ENCODE peak calls at places on chromosomes 1 and 21, in eight cellular contexts. D is ovary, P is NB4, Q is right lobe of liver, A is IMR-90, C is lower leg skin, J is tibial nerve, O is gastrocnemius medialis. T is an unnamed sample.

GRCh38 chr1:240134596-240134995 is 42.9 kb downstream of the FMN2 start:
- DNase-seq in A (peak), C (no peak), P (no peak), J (no peak), O (no peak), D (no peak), Q (no peak), T (no peak)

GRCh38 chr1:150012611-150013010 is 2.1 kb upstream of the OTUD7B start:
- DNase-seq in P (no peak), J (no peak), C (no peak), A (peak), Q (no peak), D (no peak), O (no peak), T (no peak)

GRCh38 chr21:41429305-41429704 is 3.3 kb downstream of the MX1 start:
- DNase-seq in P (no peak), A (no peak), Q (no peak), D (no peak), J (no peak), C (peak), O (no peak), T (no peak)

GRCh38 chr1:91224878-91225277 is 179.8 kb downstream of the HFM1 start:
- DNase-seq in Q (no peak), O (no peak), C (no peak), A (no peak), D (no peak), J (no peak), P (no peak), T (no peak)

GRCh38 chr1:118636004-118636403 is 352.1 kb downstream of the TBX15 start:
- DNase-seq in A (no peak), P (no peak), O (no peak), Q (no peak), J (no peak), D (no peak), C (no peak), T (no peak)

GRCh38 chr1:117661027-117661426 is 55.2 kb downstream of the TENT5C start:
- DNase-seq in Q (no peak), P (no peak), C (no peak), A (no peak), J (no peak), O (no peak), D (no peak), T (no peak)

GRCh38 chr1:33152685-33153432 is 29.0 kb downstream of the TRIM62 start:
- DNase-seq in P (peak), Q (no peak), O (peak), J (peak), A (no peak), C (no peak), D (peak), T (peak)

GRCh38 chr1:116853680-116854191 is 56.0 kb upstream of the PTGFRN start:
- DNase-seq in P (peak), Q (no peak), A (peak), D (no peak), J (no peak), O (no peak), C (no peak), T (no peak)

GRCh38 chr1:159015440-159015909 is 5.8 kb downstream of the IFI16 start:
- DNase-seq in J (peak), D (no peak), P (peak), O (peak), C (peak), A (peak), Q (peak), T (peak)

GRCh38 chr1:155002479-155003226 is at the start of gene ZBTB7B:
- DNase-seq in O (peak), P (peak), Q (peak), A (no peak), J (no peak), D (peak), C (peak), T (peak)

GRCh38 chr1:191368891-191369654 is 789.2 kb upstream of the RGS18 start:
- DNase-seq in P (peak), D (no peak), C (no peak), J (no peak), Q (no peak), O (no peak), A (no peak), T (no peak)

GRCh38 chr1:35629051-35629450 is 12.3 kb downstream of the PSMB2 start:
- DNase-seq in D (no peak), O (no peak), Q (no peak), J (no peak), P (no peak), A (no peak), C (no peak), T (no peak)

GRCh38 chr1:244952280-244952933 is 88.1 kb upstream of the HNRNPU start:
- DNase-seq in O (no peak), C (no peak), Q (no peak), D (no peak), P (peak), A (no peak), J (no peak), T (no peak)

GRCh38 chr1:218171302-218171893 is 113.7 kb upstream of the RRP15 start:
- DNase-seq in Q (no peak), C (no peak), A (peak), D (no peak), O (no peak), P (peak), J (no peak), T (no peak)

GRCh38 chr1:109241344-109241743 is 8.0 kb upstream of the CELSR2 start:
- DNase-seq in O (no peak), Q (no peak), C (no peak), J (no peak), A (no peak), P (no peak), D (no peak), T (peak)

GRCh38 chr1:210922666-210923065 is 211.3 kb downstream of the KCNH1 start:
- DNase-seq in O (no peak), C (no peak), J (no peak), Q (no peak), D (no peak), A (no peak), P (no peak), T (no peak)

GRCh38 chr1:6317101-6317760 is 56.3 kb upstream of the GPR153 start:
- DNase-seq in O (no peak), C (no peak), D (no peak), P (peak), A (peak), Q (no peak), J (no peak), T (no peak)

GRCh38 chr1:221087919-221088318 is 208.7 kb downstream of the HLX start:
- DNase-seq in J (no peak), Q (no peak), A (peak), C (no peak), P (no peak), O (no peak), D (no peak), T (no peak)

GRCh38 chr1:192576190-192577144 is 894 bp downstream of the RGS1 start:
- DNase-seq in D (no peak), A (no peak), P (no peak), C (no peak), O (no peak), J (no peak), Q (no peak), T (no peak)
- H3K4me3 ChIP-seq in D (no peak), A (no peak), P (peak), C (no peak), O (no peak), J (no peak), Q (peak), T (no peak)

DNA sequence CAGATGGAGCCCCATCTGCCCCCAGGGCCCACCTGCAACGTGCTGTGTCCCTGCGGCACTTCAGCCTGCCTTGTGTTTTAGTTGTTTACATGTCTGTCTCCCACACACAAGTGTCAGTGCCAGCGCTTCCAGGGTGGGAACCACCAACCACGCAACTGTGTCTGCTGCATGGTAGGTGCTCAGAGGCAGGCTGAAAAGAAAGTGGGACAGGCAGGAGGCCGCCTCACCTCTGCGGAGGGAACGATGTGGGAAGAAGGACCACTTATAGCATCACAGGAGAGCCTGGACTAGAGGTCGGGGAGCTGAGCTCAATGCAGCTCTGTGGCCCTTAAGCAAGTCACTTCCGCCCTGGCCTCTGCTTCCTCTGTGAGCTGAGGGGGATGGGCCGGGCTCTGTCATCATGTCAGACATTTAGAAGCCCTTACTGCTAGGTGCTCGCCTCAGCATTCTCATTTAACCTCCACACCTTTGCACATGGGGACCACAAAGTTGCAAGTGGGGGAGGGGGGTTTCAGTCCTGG is 17.8 kb downstream of the SLC9A1 start:
- DNase-seq in A (no peak), P (peak), D (no peak), Q (peak), O (peak), J (peak), C (no peak), T (peak)
- TF ChIP-seq POLR2A in A (no peak), P (peak), D (no peak), Q (no peak), O (no peak), J (no peak), C (no peak), T (no peak)

GRCh38 chr1:119713538-119714456 is 2.1 kb downstream of the PHGDH start:
- DNase-seq in C (no peak), Q (no peak), A (peak), O (no peak), D (no peak), J (no peak), P (peak), T (peak)
- H3K4me3 ChIP-seq in C (no peak), Q (peak), A (peak), O (no peak), D (peak), J (no peak), P (peak), T (no peak)

DNA sequence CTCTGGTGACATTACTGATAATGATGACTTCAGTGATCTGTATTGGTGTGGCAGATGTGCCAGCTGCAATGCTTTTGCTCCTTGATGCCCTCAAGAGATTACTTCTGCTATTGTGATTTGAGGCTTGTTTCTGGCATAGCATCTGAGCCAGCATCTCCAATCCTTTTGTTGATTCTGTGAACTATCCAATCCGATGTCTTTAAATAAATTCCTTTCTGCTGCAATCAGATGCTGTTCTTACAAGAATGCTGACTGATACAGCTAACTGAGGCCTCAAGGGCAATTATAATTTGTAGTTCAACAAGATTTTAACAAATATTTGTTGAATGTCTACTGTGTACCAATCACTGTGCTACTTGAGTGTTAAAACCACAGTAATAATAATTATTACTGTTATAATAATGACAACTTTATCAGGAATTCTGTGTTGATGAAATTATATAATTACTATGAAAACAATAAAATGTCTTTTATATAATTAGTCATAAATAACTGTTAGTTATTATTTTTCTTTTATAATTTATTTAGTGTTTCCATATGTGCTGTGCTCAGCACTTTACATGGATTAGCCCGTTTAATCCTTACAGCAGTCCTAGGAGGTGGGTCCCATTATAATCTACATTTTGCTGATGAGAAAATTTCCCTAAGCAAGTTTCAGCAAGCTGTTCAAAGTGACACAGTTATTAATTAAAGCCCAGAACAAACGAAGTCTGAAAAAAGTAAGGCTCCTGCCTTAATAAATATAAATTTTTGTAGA is 308.2 kb downstream of the BRINP3 start:
- DNase-seq in A (peak), D (no peak), Q (no peak), J (no peak), C (no peak), P (no peak), O (no peak), T (no peak)
- TF ChIP-seq POLR2A in A (no peak), D (no peak), Q (no peak), J (no peak), C (no peak), P (no peak), O (no peak), T (no peak)

GRCh38 chr21:37655601-37656300 is 260.5 kb downstream of the KCNJ6 start:
- DNase-seq in P (no peak), C (no peak), D (no peak), J (no peak), O (no peak), Q (no peak), A (no peak), T (no peak)
- H3K4me3 ChIP-seq in P (no peak), C (no peak), D (no peak), J (no peak), O (no peak), Q (no peak), A (no peak), T (no peak)

GRCh38 chr1:172380441-172381244 is 39.8 kb upstream of the C1orf105 start:
- DNase-seq in Q (no peak), A (no peak), C (no peak), D (no peak), J (no peak), P (no peak), O (no peak), T (no peak)
- TF ChIP-seq POLR2A in Q (no peak), A (no peak), C (no peak), D (no peak), J (no peak), P (no peak), O (no peak), T (no peak)